ENCODE peak calls at places on chromosomes 5 and 9, in eight cellular contexts. X is esophagus squamous epithelium; J is CD8-positive, alpha-beta memory T cell; Y is transverse colon; L is mesendoderm; K is left ventricle myocardium inferior; H is right cardiac atrium; F is osteoblast. D is an unnamed sample. For H3K27me3, the result is how much of the 10 kb centered on the place peaks cover.

GRCh38 chr9:110050925-110051355 is 157.0 kb downstream of the C9orf152 start:
- DNase-seq in X (no peak), J (no peak), Y (no peak), L (peak), K (no peak), H (no peak), F (peak), D (peak)

GRCh38 chr5:21573915-21574314 is 1279.2 kb downstream of the CDH12 start:
- DNase-seq in X (no peak), J (no peak), Y (no peak), L (no peak), K (no peak), H (peak), F (no peak), D (no peak)

GRCh38 chr5:126274819-126275218 is 148.4 kb upstream of the GRAMD2B start:
- DNase-seq in X (no peak), J (no peak), Y (no peak), L (no peak), K (no peak), H (no peak), F (no peak), D (no peak)

GRCh38 chr5:122429545-122430327 is 117.7 kb downstream of the SNCAIP start:
- DNase-seq in X (no peak), J (no peak), Y (no peak), L (peak), K (no peak), H (no peak), F (no peak), D (no peak)

GRCh38 chr9:94899464-94900221 is 173.1 kb downstream of the AOPEP start:
- DNase-seq in X (no peak), J (no peak), Y (no peak), L (no peak), K (no peak), H (no peak), F (no peak), D (no peak)

GRCh38 chr9:36488322-36488838 is 84.3 kb upstream of the MELK start:
- DNase-seq in X (no peak), J (no peak), Y (no peak), L (no peak), K (no peak), H (no peak), F (no peak), D (no peak)

GRCh38 chr9:130022566-130023146 is 20.3 kb downstream of the FNBP1 start:
- DNase-seq in X (no peak), J (no peak), Y (no peak), L (no peak), K (no peak), H (no peak), F (no peak), D (no peak)

GRCh38 chr5:181255836-181256578 is 4.9 kb downstream of the TRIM52 start:
- DNase-seq in X (no peak), J (no peak), Y (no peak), L (no peak), K (no peak), H (no peak), F (no peak), D (no peak)

GRCh38 chr5:135266301-135266630 is 132.8 kb downstream of the MACROH2A1 start:
- DNase-seq in X (no peak), J (no peak), Y (no peak), L (no peak), K (no peak), H (no peak), F (peak), D (no peak)

GRCh38 chr5:151026674-151027073 is 6.3 kb downstream of the GPX3 start:
- DNase-seq in X (no peak), J (no peak), Y (no peak), L (no peak), K (peak), H (peak), F (no peak), D (no peak)

GRCh38 chr9:126689027-126689825 is 75.5 kb downstream of the LMX1B start:
- DNase-seq in X (no peak), J (no peak), Y (no peak), L (no peak), K (no peak), H (peak), F (no peak), D (no peak)

GRCh38 chr5:2207109-2207399 is 324.3 kb upstream of the IRX4 start:
- DNase-seq in X (no peak), J (no peak), Y (no peak), L (no peak), K (no peak), H (no peak), F (no peak), D (no peak)

GRCh38 chr5:41648976-41649375 is 138.6 kb upstream of the PLCXD3 start:
- DNase-seq in X (no peak), J (no peak), Y (no peak), L (no peak), K (no peak), H (no peak), F (no peak), D (no peak)

GRCh38 chr9:136614372-136614922 is 48.3 kb upstream of the EGFL7 start:
- DNase-seq in X (no peak), J (no peak), Y (peak), L (no peak), K (peak), H (peak), F (peak), D (no peak)

GRCh38 chr5:32090755-32091128 is 83.4 kb downstream of the GOLPH3 start:
- DNase-seq in X (no peak), J (no peak), Y (no peak), L (peak), K (no peak), H (peak), F (no peak), D (peak)

GRCh38 chr5:131441184-131441583 is 177.3 kb downstream of the CDC42SE2 start:
- DNase-seq in X (no peak), J (no peak), Y (no peak), L (no peak), K (no peak), H (no peak), F (no peak), D (no peak)

GRCh38 chr9:65437724-65438123 is 152.7 kb upstream of the FOXD4L5 start:
- DNase-seq in X (no peak), J (no peak), Y (no peak), L (no peak), K (no peak), H (no peak), F (no peak), D (no peak)

GRCh38 chr9:95834281-95834907 is 41.1 kb upstream of the ERCC6L2 start:
- DNase-seq in X (no peak), J (no peak), Y (no peak), L (peak), K (no peak), H (no peak), F (no peak), D (no peak)

GRCh38 chr9:130881516-130881915 is 15.1 kb downstream of the QRFP start:
- DNase-seq in X (no peak), J (no peak), Y (no peak), L (no peak), K (no peak), H (peak), F (no peak), D (no peak)

GRCh38 chr9:36102742-36103495 is 33.6 kb upstream of the GLIPR2 start:
- DNase-seq in X (peak), J (peak), Y (peak), L (peak), K (peak), H (peak), F (no peak), D (peak)

GRCh38 chr9:129988607-129989361 is 54.2 kb downstream of the FNBP1 start:
- DNase-seq in X (no peak), J (no peak), Y (peak), L (peak), K (no peak), H (no peak), F (no peak), D (no peak)

GRCh38 chr5:3784854-3785253 is 189.2 kb downstream of the IRX1 start:
- DNase-seq in X (no peak), J (no peak), Y (no peak), L (no peak), K (no peak), H (no peak), F (no peak), D (no peak)

GRCh38 chr5:39543335-39543734 is 118.6 kb upstream of the DAB2 start:
- DNase-seq in X (no peak), J (no peak), Y (no peak), L (no peak), K (no peak), H (no peak), F (peak), D (no peak)

GRCh38 chr5:119385136-119386128 is 29.6 kb downstream of the TNFAIP8 start:
- DNase-seq in X (no peak), J (no peak), Y (no peak), L (peak), K (no peak), H (no peak), F (no peak), D (no peak)

GRCh38 chr5:82847564-82847963 is 229.6 kb downstream of the TMEM167A start:
- DNase-seq in X (no peak), J (no peak), Y (no peak), L (no peak), K (no peak), H (no peak), F (no peak), D (no peak)

GRCh38 chr5:174717826-174718455 is 6.4 kb upstream of the MSX2 start:
- DNase-seq in X (no peak), J (no peak), Y (no peak), L (peak), K (no peak), H (no peak), F (peak), D (no peak)

GRCh38 chr9:121285835-121286687 is 18.1 kb downstream of the GSN start:
- DNase-seq in X (no peak), J (no peak), Y (peak), L (peak), K (peak), H (peak), F (no peak), D (peak)

GRCh38 chr5:10701567-10702039 is 59.4 kb downstream of the DAP start:
- DNase-seq in X (no peak), J (no peak), Y (no peak), L (peak), K (no peak), H (no peak), F (peak), D (no peak)

GRCh38 chr9:27278374-27278773 is 18.6 kb downstream of the EQTN start:
- DNase-seq in X (no peak), J (no peak), Y (no peak), L (no peak), K (no peak), H (no peak), F (no peak), D (no peak)

GRCh38 chr5:62134811-62135210 is 171.2 kb upstream of the KIF2A start:
- DNase-seq in X (no peak), J (no peak), Y (no peak), L (no peak), K (no peak), H (no peak), F (no peak), D (no peak)
- H3K27me3 ChIP-seq in X (under half), J (under half), Y (under half), L (under half), K (under half), H (under half), F (under half), D (under half)

DNA sequence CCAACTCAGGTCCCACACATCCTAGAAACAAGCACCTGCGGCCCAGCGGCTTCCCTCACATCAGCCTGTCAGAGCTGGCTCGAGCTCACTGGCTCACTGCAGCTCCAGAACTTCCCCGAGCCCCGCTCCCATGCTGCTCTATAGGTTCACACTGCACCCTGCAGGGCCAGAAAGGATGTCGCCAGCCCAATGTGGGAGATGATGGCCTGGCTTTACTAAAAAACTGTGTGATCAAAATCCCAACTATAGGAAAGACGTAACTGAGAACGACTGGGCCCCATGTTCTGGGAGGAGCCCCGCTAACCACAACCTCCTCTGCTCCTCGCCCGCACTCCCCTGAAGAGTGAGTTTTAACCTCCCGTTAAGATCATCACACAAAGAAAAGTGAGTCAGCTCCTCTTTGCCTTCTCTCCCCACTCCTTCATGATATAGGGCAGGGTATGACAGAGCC is 4.6 kb downstream of the SURF4 start:
- DNase-seq in X (no peak), J (peak), Y (no peak), L (no peak), K (no peak), H (no peak), F (peak), D (no peak)
- H3K4me3 ChIP-seq in X (no peak), J (peak), Y (no peak), L (no peak), K (no peak), H (no peak), F (peak), D (no peak)

GRCh38 chr9:97076238-97076637 is 37.3 kb upstream of the CTSV start:
- DNase-seq in X (no peak), J (no peak), Y (no peak), L (no peak), K (no peak), H (no peak), F (no peak), D (no peak)
- H3K27me3 ChIP-seq in X (under half), J (under half), Y (half or more), L (under half), K (half or more), H (under half), F (under half), D (under half)

GRCh38 chr5:95836544-95836943 is 14.0 kb upstream of the GLRX start:
- DNase-seq in X (no peak), J (no peak), Y (no peak), L (no peak), K (no peak), H (no peak), F (no peak), D (no peak)

GRCh38 chr5:95837492-95837891 is 15.0 kb upstream of the GLRX start:
- DNase-seq in X (no peak), J (no peak), Y (no peak), L (no peak), K (no peak), H (no peak), F (no peak), D (peak)

GRCh38 chr5:95838552-95838951 is 16.0 kb upstream of the GLRX start:
- DNase-seq in X (no peak), J (no peak), Y (no peak), L (no peak), K (no peak), H (no peak), F (no peak), D (no peak)

GRCh38 chr5:95838001-95838520 is 15.5 kb upstream of the GLRX start:
- DNase-seq in X (no peak), J (no peak), Y (no peak), L (no peak), K (no peak), H (no peak), F (no peak), D (peak)

DNA sequence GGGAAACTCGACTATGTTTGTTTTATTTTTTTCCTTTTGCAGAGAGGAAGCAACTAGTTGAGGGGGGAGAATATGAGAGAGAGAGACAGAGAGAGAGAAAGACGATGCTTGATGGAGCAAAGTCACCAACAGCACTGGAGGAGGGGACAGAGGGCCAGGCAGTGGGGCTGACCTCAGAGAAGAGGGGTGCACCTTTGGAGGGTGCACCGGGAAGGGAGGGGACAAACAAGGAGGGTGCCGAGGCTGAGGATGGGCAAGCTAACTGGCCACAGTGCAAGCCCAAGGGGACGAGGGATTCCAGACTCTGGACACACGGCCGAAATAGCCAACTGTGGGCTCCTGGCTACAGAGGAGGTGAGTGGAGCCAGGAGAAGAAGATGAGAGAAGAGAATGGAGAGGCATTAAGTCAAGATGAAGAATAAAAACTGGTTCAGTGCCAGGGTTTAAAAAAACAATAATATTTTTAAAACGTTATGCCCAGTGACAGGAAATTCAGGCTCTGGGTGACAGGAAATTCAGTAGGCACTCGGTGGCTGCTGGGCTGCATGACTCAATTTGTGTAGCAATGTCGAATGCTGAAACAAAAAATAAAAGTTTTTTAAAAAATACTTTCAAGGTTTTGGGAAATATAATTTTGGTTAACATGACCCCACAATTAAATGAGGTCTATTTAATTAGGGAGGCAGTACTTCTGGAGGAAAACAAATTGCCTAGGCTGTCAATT is 13.3 kb upstream of the GLRX start:
- DNase-seq in X (no peak), J (no peak), Y (no peak), L (no peak), K (no peak), H (peak), F (no peak), D (peak)
- H3K4me3 ChIP-seq in X (peak), J (peak), Y (no peak), L (no peak), K (peak), H (peak), F (peak), D (peak)

GRCh38 chr5:55220433-55221185 is 6.5 kb downstream of the MCIDAS start:
- DNase-seq in X (no peak), J (no peak), Y (peak), L (peak), K (no peak), H (peak), F (peak), D (no peak)
- H3K27me3 ChIP-seq in X (under half), J (half or more), Y (half or more), L (under half), K (half or more), H (under half), F (under half), D (under half)

DNA sequence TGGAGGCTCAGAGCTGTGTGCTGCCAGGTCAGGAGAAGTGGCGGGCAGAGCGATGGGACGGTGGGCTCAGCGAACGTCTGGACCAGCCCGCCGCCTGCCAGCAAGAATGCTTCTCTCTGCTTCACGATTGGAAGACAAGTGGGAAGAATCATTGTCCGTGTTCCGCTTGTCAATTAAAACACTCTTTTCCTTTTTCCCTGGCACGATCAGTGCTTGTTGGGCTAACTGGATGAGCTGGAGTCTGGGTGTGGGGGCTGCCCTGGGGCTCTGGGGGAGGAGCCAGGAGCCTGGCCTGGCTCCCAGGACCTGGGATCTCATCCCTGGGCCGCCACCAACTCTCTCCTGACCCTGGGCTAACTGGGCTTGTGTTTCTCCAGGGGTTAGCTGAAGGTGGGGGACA is 1.7 kb downstream of the COL5A1 start:
- DNase-seq in X (no peak), J (no peak), Y (no peak), L (no peak), K (no peak), H (peak), F (peak), D (no peak)
- H3K4me3 ChIP-seq in X (peak), J (no peak), Y (peak), L (peak), K (peak), H (peak), F (peak), D (peak)

GRCh38 chr9:133649194-133649593 is 13.0 kb downstream of the DBH start:
- DNase-seq in X (no peak), J (no peak), Y (no peak), L (no peak), K (no peak), H (no peak), F (no peak), D (no peak)
- H3K27me3 ChIP-seq in X (under half), J (under half), Y (under half), L (under half), K (half or more), H (under half), F (under half), D (under half)

GRCh38 chr9:16828335-16829281 is 41.9 kb downstream of the BNC2 start:
- DNase-seq in X (no peak), J (no peak), Y (peak), L (peak), K (peak), H (peak), F (peak), D (no peak)
- H3K4me3 ChIP-seq in X (peak), J (no peak), Y (peak), L (no peak), K (peak), H (peak), F (peak), D (no peak)

D was measured in right atrium auricular region.